ENCODE peak calls at places on chromosome 18, in eight cellular contexts. G, O, N, D, V, J, W and F are unnamed samples.

GRCh38 chr18:7174359-7175107 is 56.4 kb upstream of the LRRC30 start:
- DNase-seq in G (peak; percentile 48), O (no peak), N (no peak), D (no peak), V (peak; percentile 21), J (no peak), W (no peak), F (no peak)

GRCh38 chr18:30175061-30175574 is 867.4 kb downstream of the DSC3 start:
- DNase-seq in G (no peak), O (no peak), N (no peak), D (no peak), V (no peak), J (no peak), W (no peak), F (no peak)

GRCh38 chr18:3806656-3807055 is 356.7 kb downstream of the TGIF1 start:
- DNase-seq in G (no peak), O (no peak), N (no peak), D (no peak), V (no peak), J (no peak), W (no peak), F (no peak)

GRCh38 chr18:63881851-63882250 is 5.7 kb upstream of the SERPINB2 start:
- DNase-seq in G (peak; percentile 50), O (no peak), N (peak; percentile 98), D (no peak), V (no peak), J (peak; percentile 70), W (no peak), F (no peak)

GRCh38 chr18:24799176-24799575 is 338.7 kb downstream of the HRH4 start:
- DNase-seq in G (no peak), O (no peak), N (no peak), D (no peak), V (peak; percentile 6), J (peak; percentile 20), W (no peak), F (no peak)

GRCh38 chr18:50429207-50429948 is 54.5 kb downstream of the SKA1 start:
- DNase-seq in G (peak; percentile 62), O (no peak), N (peak; percentile 44), D (peak; percentile 45), V (peak; percentile 34), J (peak; percentile 29), W (no peak), F (peak; percentile 15)

GRCh38 chr18:48687694-48688042 is 148.8 kb downstream of the CTIF start:
- DNase-seq in G (no peak), O (no peak), N (no peak), D (no peak), V (no peak), J (no peak), W (no peak), F (no peak)

GRCh38 chr18:11980555-11981382 is 538 bp upstream of the IMPA2 start:
- DNase-seq in G (peak; percentile 99), O (peak; percentile 97), N (peak; percentile 95), D (peak; percentile 98), V (peak; percentile 99), J (peak; percentile 98), W (peak; percentile 99), F (peak; percentile 99)

GRCh38 chr18:50277935-50278334 is 3.4 kb downstream of the MBD1 start:
- DNase-seq in G (peak; percentile 73), O (no peak), N (peak; percentile 95), D (peak; percentile 42), V (no peak), J (no peak), W (no peak), F (no peak)

GRCh38 chr18:61901334-61901986 is 8.7 kb upstream of the RNF152 start:
- DNase-seq in G (peak; percentile 70), O (no peak), N (peak; percentile 71), D (peak; percentile 54), V (peak; percentile 54), J (peak; percentile 74), W (peak; percentile 39), F (peak; percentile 68)

GRCh38 chr18:251572-251971 is 16.3 kb downstream of the THOC1 start:
- DNase-seq in G (no peak), O (no peak), N (no peak), D (no peak), V (no peak), J (no peak), W (no peak), F (no peak)

GRCh38 chr18:63464434-63464833 is 12.3 kb upstream of the SERPINB5 start:
- DNase-seq in G (no peak), O (no peak), N (peak; percentile 29), D (no peak), V (no peak), J (no peak), W (no peak), F (no peak)

GRCh38 chr18:657998-658946 is 819 bp downstream of the TYMS start:
- DNase-seq in G (peak; percentile 88), O (peak; percentile 76), N (peak; percentile 87), D (peak; percentile 85), V (peak; percentile 95), J (peak; percentile 93), W (peak; percentile 82), F (peak; percentile 92)

GRCh38 chr18:58756148-58756547 is 84.9 kb downstream of the MALT1 start:
- DNase-seq in G (no peak), O (no peak), N (no peak), D (no peak), V (no peak), J (no peak), W (peak; percentile 17), F (no peak)

GRCh38 chr18:741931-742512 is 29.6 kb upstream of the ENOSF1 start:
- DNase-seq in G (peak; percentile 77), O (no peak), N (peak; percentile 53), D (peak; percentile 72), V (peak; percentile 66), J (peak; percentile 78), W (no peak), F (peak; percentile 62)

GRCh38 chr18:74388227-74388626 is 68.9 kb downstream of the DIPK1C start:
- DNase-seq in G (no peak), O (no peak), N (peak; percentile 7), D (no peak), V (no peak), J (no peak), W (no peak), F (no peak)

GRCh38 chr18:74389161-74389927 is 67.8 kb downstream of the DIPK1C start:
- DNase-seq in G (peak; percentile 2), O (no peak), N (no peak), D (no peak), V (no peak), J (no peak), W (no peak), F (no peak)

GRCh38 chr18:74390900-74391299 is 66.2 kb downstream of the DIPK1C start:
- DNase-seq in G (no peak), O (no peak), N (no peak), D (no peak), V (peak; percentile 57), J (no peak), W (no peak), F (no peak)

GRCh38 chr18:74389991-74390390 is 67.1 kb downstream of the DIPK1C start:
- DNase-seq in G (no peak), O (no peak), N (no peak), D (no peak), V (peak; percentile 25), J (no peak), W (no peak), F (no peak)

GRCh38 chr18:74387362-74387761 is 69.7 kb downstream of the DIPK1C start:
- DNase-seq in G (no peak), O (no peak), N (no peak), D (no peak), V (no peak), J (no peak), W (no peak), F (no peak)
- H3K4me3 ChIP-seq in G (no peak overlapping the region), O (no peak overlapping the region), N (no peak overlapping the region), D (no peak overlapping the region), V (no peak overlapping the region), J (no peak overlapping the region), W (no peak overlapping the region), F (no peak overlapping the region)

DNA sequence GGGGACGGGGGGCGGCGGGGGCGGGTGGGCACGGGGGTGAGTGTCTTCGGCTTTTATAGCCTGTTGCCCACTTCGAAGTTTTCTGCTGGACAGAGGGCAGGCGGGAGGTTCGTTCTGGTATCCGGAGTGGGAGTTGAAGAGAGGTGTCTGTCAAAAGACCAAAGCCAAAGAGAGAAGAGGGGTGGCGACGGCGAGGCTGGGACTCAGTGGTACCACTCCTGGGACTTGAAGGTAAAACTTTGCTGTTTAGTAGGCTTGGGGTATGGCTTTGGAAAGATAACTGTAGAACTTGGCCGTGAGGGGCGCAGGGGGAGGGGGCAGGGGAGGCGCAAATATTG is 215.8 kb upstream of the DTNA start:
- DNase-seq in G (no peak), O (no peak), N (no peak), D (no peak), V (no peak), J (peak; percentile 12), W (no peak), F (no peak)
- TF ChIP-seq CTCF in G (no peak), O (no peak), N (no peak), D (no peak), V (no peak), J (no peak), W (no peak), F (no peak)

DNA sequence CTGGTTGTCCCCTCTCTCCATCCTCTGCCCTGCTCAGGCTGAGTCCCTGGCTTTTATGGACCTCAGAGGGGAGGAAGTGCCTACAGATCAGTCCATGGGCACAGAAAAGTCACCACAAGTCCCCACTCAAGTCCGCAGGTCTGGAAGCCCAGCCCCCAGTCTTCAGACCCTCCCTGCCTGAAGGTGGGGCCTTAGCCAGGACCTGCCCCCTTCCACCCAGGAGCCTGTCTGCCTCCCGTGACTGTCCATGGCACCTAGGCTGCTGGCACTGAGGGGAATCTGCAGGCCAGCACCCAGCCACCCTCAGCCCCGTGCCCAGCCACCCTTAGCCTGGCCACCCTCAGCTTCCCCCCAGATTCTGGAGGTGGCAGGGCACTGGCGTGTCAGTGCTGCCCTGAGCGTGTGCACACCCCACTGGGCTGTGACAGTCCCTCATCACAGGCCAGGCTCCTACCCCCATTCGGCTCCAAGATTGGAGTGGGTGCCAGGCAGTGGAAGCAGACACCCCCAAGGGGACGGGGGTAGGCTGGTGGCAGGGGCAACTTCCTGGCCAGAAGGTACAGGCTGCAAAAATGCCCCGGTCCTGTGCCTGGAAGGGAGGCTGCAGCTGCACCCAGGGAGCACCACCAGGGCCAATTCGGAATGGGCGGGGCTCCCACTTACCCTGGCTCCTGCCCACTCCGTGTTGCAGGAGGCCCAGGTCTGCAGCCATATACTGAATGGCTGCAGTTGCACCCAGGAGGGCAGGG is 154.7 kb upstream of the RMP24 start:
- DNase-seq in G (no peak), O (no peak), N (no peak), D (no peak), V (no peak), J (no peak), W (no peak), F (no peak)
- H3K4me3 ChIP-seq in G (no peak overlapping the region), O (no peak overlapping the region), N (no peak overlapping the region), D (no peak overlapping the region), V (no peak overlapping the region), J (no peak overlapping the region), W (no peak overlapping the region), F (no peak overlapping the region)

DNA sequence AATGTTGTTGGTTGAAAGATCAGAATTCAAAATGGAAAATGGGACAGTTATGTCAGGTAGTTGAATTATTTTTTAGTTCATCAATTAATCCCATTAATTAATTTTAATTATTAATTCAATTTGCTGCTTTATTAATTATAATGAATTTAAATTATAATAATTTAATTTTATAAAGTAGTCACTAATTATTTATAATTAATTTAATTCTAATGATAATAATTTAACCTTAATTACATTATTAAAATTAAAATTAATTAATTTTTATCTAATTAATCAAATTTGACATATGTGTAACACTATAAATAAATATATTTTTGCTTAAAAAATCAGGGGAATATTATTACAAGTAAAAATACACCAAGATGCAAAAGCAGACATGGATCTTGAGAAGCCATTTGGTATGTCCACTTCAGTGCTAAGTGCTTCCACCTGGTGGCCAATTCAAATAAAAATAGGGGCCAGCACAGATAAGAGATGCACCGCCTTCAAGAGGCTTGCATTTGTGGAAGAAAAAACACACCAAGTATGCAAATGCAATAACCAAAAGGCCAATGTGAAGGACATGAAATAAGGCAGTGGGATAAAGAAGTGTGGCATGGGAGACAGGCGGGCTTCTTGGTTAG is 73.2 kb downstream of the MBP start:
- DNase-seq in G (peak; percentile 82), O (peak; percentile 61), N (peak; percentile 58), D (peak; percentile 80), V (peak; percentile 91), J (peak; percentile 67), W (no peak), F (peak; percentile 83)
- TF ChIP-seq CTCF in G (peak; percentile 49), O (peak; percentile 45), N (peak; percentile 43), D (peak; percentile 56), V (peak; percentile 46), J (peak; percentile 49), W (no peak), F (peak; percentile 50)